ENCODE peak calls at places on chromosomes 5 and 9, in eight cellular contexts. One of them, this sample, is unnamed.

GRCh38 chr5:59276277-59276647 is 617.3 kb downstream of the PDE4D start:
- DNase-seq in AG10803: no peak
- DNase-seq in IMR-90: no peak
- DNase-seq in left ventricle myocardium inferior: no peak
- DNase-seq in spleen: no peak
- DNase-seq in transverse colon: no peak
- DNase-seq in ascending aorta: no peak
- DNase-seq in AG04449: no peak
- DNase-seq in this sample: no peak

GRCh38 chr9:113712053-113712452 is 164.1 kb upstream of the ZNF618 start:
- DNase-seq in transverse colon: peak; percentile 13
- DNase-seq in spleen: no peak
- DNase-seq in AG10803: peak; percentile 5
- DNase-seq in ascending aorta: peak; percentile 4
- DNase-seq in left ventricle myocardium inferior: no peak
- DNase-seq in IMR-90: peak; percentile 65
- DNase-seq in AG04449: no peak
- DNase-seq in this sample: peak; percentile 73

GRCh38 chr5:14945450-14945849 is 73.9 kb upstream of the ANKH start:
- DNase-seq in spleen: no peak
- DNase-seq in AG04449: no peak
- DNase-seq in AG10803: no peak
- DNase-seq in ascending aorta: no peak
- DNase-seq in IMR-90: no peak
- DNase-seq in left ventricle myocardium inferior: no peak
- DNase-seq in transverse colon: no peak
- DNase-seq in this sample: no peak

GRCh38 chr5:135553688-135554462 is 18.1 kb upstream of the NEUROG1 start:
- DNase-seq in AG04449: no peak
- DNase-seq in spleen: peak; percentile 42
- DNase-seq in ascending aorta: no peak
- DNase-seq in transverse colon: peak; percentile 52
- DNase-seq in left ventricle myocardium inferior: no peak
- DNase-seq in IMR-90: peak; percentile 7
- DNase-seq in AG10803: peak; percentile 21
- DNase-seq in this sample: peak; percentile 21

GRCh38 chr5:175285263-175285662 is 158.7 kb downstream of the DRD1 start:
- DNase-seq in IMR-90: peak; percentile 17
- DNase-seq in spleen: no peak
- DNase-seq in AG04449: no peak
- DNase-seq in AG10803: peak; percentile 67
- DNase-seq in transverse colon: no peak
- DNase-seq in ascending aorta: no peak
- DNase-seq in left ventricle myocardium inferior: no peak
- DNase-seq in this sample: no peak

GRCh38 chr5:159189310-159189709 is 20.0 kb downstream of the RNF145 start:
- DNase-seq in IMR-90: peak; percentile 38
- DNase-seq in spleen: no peak
- DNase-seq in left ventricle myocardium inferior: no peak
- DNase-seq in AG10803: no peak
- DNase-seq in AG04449: no peak
- DNase-seq in transverse colon: no peak
- DNase-seq in ascending aorta: no peak
- DNase-seq in this sample: peak; percentile 69

GRCh38 chr5:89471556-89471955 is 588.6 kb upstream of the MEF2C start:
- DNase-seq in left ventricle myocardium inferior: no peak
- DNase-seq in AG04449: peak; percentile 50
- DNase-seq in AG10803: peak; percentile 83
- DNase-seq in ascending aorta: no peak
- DNase-seq in IMR-90: no peak
- DNase-seq in spleen: no peak
- DNase-seq in transverse colon: no peak
- DNase-seq in this sample: peak; percentile 20

GRCh38 chr5:57595530-57596098 is 113.0 kb upstream of the ACTBL2 start:
- DNase-seq in left ventricle myocardium inferior: no peak
- DNase-seq in spleen: no peak
- DNase-seq in ascending aorta: no peak
- DNase-seq in IMR-90: no peak
- DNase-seq in AG10803: no peak
- DNase-seq in transverse colon: no peak
- DNase-seq in AG04449: no peak
- DNase-seq in this sample: no peak

GRCh38 chr5:39650234-39650816 is 225.5 kb upstream of the DAB2 start:
- DNase-seq in ascending aorta: no peak
- DNase-seq in left ventricle myocardium inferior: no peak
- DNase-seq in AG04449: no peak
- DNase-seq in IMR-90: peak; percentile 20
- DNase-seq in transverse colon: no peak
- DNase-seq in AG10803: peak; percentile 4
- DNase-seq in spleen: no peak
- DNase-seq in this sample: peak; percentile 53

GRCh38 chr9:12813960-12814876 is 39.4 kb downstream of the LURAP1L start:
- DNase-seq in IMR-90: peak; percentile 100
- DNase-seq in left ventricle myocardium inferior: no peak
- DNase-seq in transverse colon: peak; percentile 69
- DNase-seq in ascending aorta: peak; percentile 88
- DNase-seq in AG04449: peak; percentile 98
- DNase-seq in AG10803: peak; percentile 99
- DNase-seq in spleen: no peak
- DNase-seq in this sample: peak; percentile 99

GRCh38 chr9:98333703-98334582 is 78.5 kb upstream of the TBC1D2 start:
- DNase-seq in spleen: no peak
- DNase-seq in transverse colon: no peak
- DNase-seq in AG04449: no peak
- DNase-seq in AG10803: peak; percentile 92
- DNase-seq in left ventricle myocardium inferior: no peak
- DNase-seq in IMR-90: peak; percentile 93
- DNase-seq in ascending aorta: no peak
- DNase-seq in this sample: peak; percentile 61

GRCh38 chr9:107867738-107868137 is 378.2 kb upstream of the KLF4 start:
- DNase-seq in left ventricle myocardium inferior: no peak
- DNase-seq in transverse colon: no peak
- DNase-seq in IMR-90: no peak
- DNase-seq in spleen: no peak
- DNase-seq in AG04449: no peak
- DNase-seq in ascending aorta: no peak
- DNase-seq in AG10803: no peak
- DNase-seq in this sample: no peak

GRCh38 chr5:158283341-158283740 is 424.4 kb upstream of the CLINT1 start:
- DNase-seq in IMR-90: no peak
- DNase-seq in spleen: no peak
- DNase-seq in AG10803: no peak
- DNase-seq in transverse colon: no peak
- DNase-seq in left ventricle myocardium inferior: no peak
- DNase-seq in AG04449: no peak
- DNase-seq in ascending aorta: no peak
- DNase-seq in this sample: no peak

GRCh38 chr9:108967916-108968315 is 33.7 kb downstream of the ABITRAM start:
- DNase-seq in AG10803: no peak
- DNase-seq in transverse colon: no peak
- DNase-seq in IMR-90: no peak
- DNase-seq in spleen: no peak
- DNase-seq in left ventricle myocardium inferior: peak; percentile 26
- DNase-seq in ascending aorta: no peak
- DNase-seq in AG04449: no peak
- DNase-seq in this sample: no peak

GRCh38 chr9:126389958-126390357 is 63.3 kb downstream of the MVB12B start:
- DNase-seq in transverse colon: no peak
- DNase-seq in IMR-90: no peak
- DNase-seq in ascending aorta: peak; percentile 44
- DNase-seq in AG10803: no peak
- DNase-seq in left ventricle myocardium inferior: no peak
- DNase-seq in AG04449: no peak
- DNase-seq in spleen: no peak
- DNase-seq in this sample: no peak

DNA sequence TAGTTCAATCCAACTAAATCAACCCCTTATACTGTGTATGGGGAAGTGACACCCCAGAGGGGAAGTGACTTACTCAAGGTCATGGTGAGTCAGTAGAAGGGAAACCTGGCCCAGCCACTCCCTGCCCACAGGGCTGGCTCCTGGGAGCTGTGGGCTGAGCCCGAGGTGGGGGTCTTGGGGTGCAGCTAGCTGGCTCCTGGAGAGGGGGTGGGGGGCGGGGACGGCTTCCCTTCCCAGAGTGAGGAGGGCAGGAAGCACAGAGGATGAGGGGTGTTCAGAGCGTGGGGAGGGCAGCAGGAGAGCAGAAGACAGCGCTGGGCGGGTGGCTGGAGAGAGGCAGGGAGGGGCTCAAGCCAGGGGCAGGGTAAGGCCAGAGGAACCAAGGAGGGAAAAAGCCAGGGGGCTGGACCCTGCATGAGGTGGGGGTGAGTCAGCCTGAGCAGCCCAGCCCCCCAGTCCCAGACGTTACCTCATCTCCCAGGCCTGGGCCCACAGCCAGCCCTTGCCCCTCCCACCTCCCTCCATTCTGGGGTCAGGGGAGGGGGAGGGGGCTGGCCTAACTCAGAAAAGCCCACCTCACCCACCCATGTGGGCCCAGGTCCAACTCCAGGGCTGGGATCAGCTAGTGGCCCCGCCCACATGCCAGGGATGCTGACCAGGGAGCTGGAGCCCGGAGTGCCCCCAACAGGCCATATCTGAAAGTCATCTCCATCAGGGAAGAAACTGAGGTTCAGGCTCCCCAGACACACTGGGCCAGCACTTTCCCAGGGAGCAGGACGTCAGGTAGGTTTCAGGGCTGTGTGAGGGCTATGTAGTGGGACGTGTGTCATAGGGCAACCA is 2.8 kb downstream of the PDLIM7 start:
- DNase-seq in IMR-90: peak; percentile 92
- DNase-seq in left ventricle myocardium inferior: peak; percentile 60
- DNase-seq in AG10803: peak; percentile 78
- DNase-seq in spleen: peak; percentile 90
- DNase-seq in transverse colon: peak; percentile 51
- DNase-seq in ascending aorta: peak; percentile 95
- DNase-seq in AG04449: no peak
- DNase-seq in this sample: peak; percentile 95
- TF ChIP-seq CTCF in IMR-90: peak; percentile 55
- TF ChIP-seq CTCF in left ventricle myocardium inferior: peak; percentile 29
- TF ChIP-seq CTCF in AG10803: peak; percentile 55
- TF ChIP-seq CTCF in spleen: no peak
- TF ChIP-seq CTCF in transverse colon: no peak
- TF ChIP-seq CTCF in ascending aorta: peak; percentile 37
- TF ChIP-seq CTCF in AG04449: peak; percentile 69
- TF ChIP-seq CTCF in this sample: peak; percentile 49

DNA sequence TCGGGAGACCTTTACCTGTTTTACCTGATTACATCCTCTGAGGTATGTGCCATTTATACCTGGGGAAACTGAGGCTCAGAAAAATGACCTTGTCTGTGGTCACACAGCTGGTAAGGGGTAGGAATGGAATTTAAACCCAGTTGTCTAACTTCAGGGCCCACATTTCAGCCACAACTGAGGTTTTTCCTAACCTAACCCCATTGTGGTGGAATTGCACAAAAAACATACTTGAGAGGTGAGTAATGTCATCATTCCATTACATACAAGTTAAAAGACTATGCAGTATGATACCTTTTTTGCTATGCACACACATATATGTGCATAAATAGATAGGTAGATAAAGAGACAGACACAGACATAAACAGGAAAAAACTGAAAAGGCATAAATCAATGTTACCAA is 14.1 kb downstream of the FGF1 start:
- DNase-seq in spleen: no peak
- DNase-seq in transverse colon: no peak
- DNase-seq in AG10803: peak; percentile 87
- DNase-seq in left ventricle myocardium inferior: no peak
- DNase-seq in ascending aorta: no peak
- DNase-seq in IMR-90: peak; percentile 85
- DNase-seq in AG04449: peak; percentile 47
- DNase-seq in this sample: peak; percentile 83
- H3K4me3 ChIP-seq in spleen: no peak overlapping the region
- H3K4me3 ChIP-seq in transverse colon: no peak overlapping the region
- H3K4me3 ChIP-seq in AG10803: peak overlapping the region; percentile 2
- H3K4me3 ChIP-seq in left ventricle myocardium inferior: no peak overlapping the region
- H3K4me3 ChIP-seq in ascending aorta: no peak overlapping the region
- H3K4me3 ChIP-seq in IMR-90: no peak overlapping the region
- H3K4me3 ChIP-seq in AG04449: no peak overlapping the region
- H3K4me3 ChIP-seq in this sample: no peak overlapping the region

GRCh38 chr5:176450077-176450476 is 1.9 kb downstream of the FAF2 start:
- DNase-seq in ascending aorta: no peak
- DNase-seq in AG10803: no peak
- DNase-seq in spleen: no peak
- DNase-seq in transverse colon: no peak
- DNase-seq in AG04449: no peak
- DNase-seq in IMR-90: no peak
- DNase-seq in left ventricle myocardium inferior: no peak
- DNase-seq in this sample: no peak

GRCh38 chr5:176444742-176445141 is 3.4 kb upstream of the FAF2 start:
- DNase-seq in AG04449: no peak
- DNase-seq in ascending aorta: no peak
- DNase-seq in transverse colon: no peak
- DNase-seq in left ventricle myocardium inferior: no peak
- DNase-seq in AG10803: no peak
- DNase-seq in IMR-90: no peak
- DNase-seq in spleen: no peak
- DNase-seq in this sample: no peak

GRCh38 chr5:176446884-176447537 is 1.2 kb upstream of the FAF2 start:
- DNase-seq in AG04449: no peak
- DNase-seq in AG10803: no peak
- DNase-seq in spleen: peak; percentile 81
- DNase-seq in left ventricle myocardium inferior: no peak
- DNase-seq in transverse colon: peak; percentile 31
- DNase-seq in IMR-90: no peak
- DNase-seq in ascending aorta: peak; percentile 64
- DNase-seq in this sample: no peak

GRCh38 chr5:176447982-176448608 is at the start of gene FAF2:
- DNase-seq in transverse colon: peak; percentile 98
- DNase-seq in left ventricle myocardium inferior: peak; percentile 96
- DNase-seq in spleen: peak; percentile 99
- DNase-seq in ascending aorta: peak; percentile 98
- DNase-seq in AG04449: peak; percentile 98
- DNase-seq in AG10803: peak; percentile 99
- DNase-seq in IMR-90: peak; percentile 99
- DNase-seq in this sample: peak; percentile 100

GRCh38 chr5:176447538-176447981 is 625 bp upstream of the FAF2 start:
- DNase-seq in AG04449: no peak
- DNase-seq in ascending aorta: no peak
- DNase-seq in transverse colon: no peak
- DNase-seq in spleen: peak; percentile 93
- DNase-seq in left ventricle myocardium inferior: no peak
- DNase-seq in AG10803: no peak
- DNase-seq in IMR-90: no peak
- DNase-seq in this sample: no peak
- TF ChIP-seq CTCF in AG04449: peak; percentile 9
- TF ChIP-seq CTCF in ascending aorta: no peak
- TF ChIP-seq CTCF in transverse colon: no peak
- TF ChIP-seq CTCF in spleen: no peak
- TF ChIP-seq CTCF in left ventricle myocardium inferior: no peak
- TF ChIP-seq CTCF in AG10803: no peak
- TF ChIP-seq CTCF in IMR-90: peak; percentile 14
- TF ChIP-seq CTCF in this sample: peak; percentile 20

DNA sequence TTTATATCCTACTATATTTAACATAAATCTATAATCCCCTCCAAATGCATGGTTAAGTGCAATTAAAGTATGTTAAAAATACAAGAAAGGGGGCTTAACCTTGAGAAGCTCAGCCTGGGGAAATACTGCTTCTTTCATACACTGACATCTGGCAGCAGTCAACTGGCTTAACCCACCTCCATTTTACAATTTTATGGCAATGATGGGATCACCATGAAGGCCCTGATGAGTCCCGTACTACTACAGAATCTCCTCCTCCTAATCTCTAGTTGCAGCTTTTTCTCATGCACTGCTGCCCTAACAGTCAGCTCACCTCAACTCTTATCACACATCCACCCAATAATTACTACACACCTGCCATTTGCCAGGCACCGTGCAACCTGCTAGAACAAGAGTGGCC is 40.9 kb downstream of the ZNF608 start:
- DNase-seq in AG10803: no peak
- DNase-seq in IMR-90: no peak
- DNase-seq in left ventricle myocardium inferior: no peak
- DNase-seq in ascending aorta: no peak
- DNase-seq in transverse colon: no peak
- DNase-seq in spleen: no peak
- DNase-seq in AG04449: no peak
- DNase-seq in this sample: no peak
- H3K4me3 ChIP-seq in AG10803: no peak overlapping the region
- H3K4me3 ChIP-seq in IMR-90: no peak overlapping the region
- H3K4me3 ChIP-seq in left ventricle myocardium inferior: no peak overlapping the region
- H3K4me3 ChIP-seq in ascending aorta: no peak overlapping the region
- H3K4me3 ChIP-seq in transverse colon: no peak overlapping the region
- H3K4me3 ChIP-seq in spleen: no peak overlapping the region
- H3K4me3 ChIP-seq in AG04449: no peak overlapping the region
- H3K4me3 ChIP-seq in this sample: no peak overlapping the region